ENCODE peak calls at places on chromosomes 7 and 10, in four cellular contexts. J is effector CD4-positive, alpha-beta T cell; U is uterus; Q is Caki2. V is an unnamed sample.

GRCh38 chr10:116080553-116080952 is 192.5 kb downstream of the GFRA1 start:
- DNase-seq in J (no peak), U (no peak), Q (peak), V (no peak)

GRCh38 chr7:44378744-44379143 is 53.4 kb upstream of the CAMK2B start:
- DNase-seq in J (no peak), U (no peak), Q (no peak), V (no peak)

GRCh38 chr10:124820121-124820520 is 18.5 kb downstream of the ABRAXAS2 start:
- DNase-seq in J (no peak), U (no peak), Q (no peak), V (no peak)

GRCh38 chr10:89342219-89342966 is 14.6 kb downstream of the IFIT3 start:
- DNase-seq in J (no peak), U (peak), Q (peak), V (peak)

GRCh38 chr10:34348917-34349509 is 466.1 kb downstream of the PARD3 start:
- DNase-seq in J (no peak), U (no peak), Q (no peak), V (no peak)

GRCh38 chr10:126576336-126576735 is 94.2 kb downstream of the C10orf90 start:
- DNase-seq in J (no peak), U (no peak), Q (no peak), V (no peak)

GRCh38 chr10:129442866-129443265 is 24.2 kb upstream of the MGMT start:
- DNase-seq in J (no peak), U (no peak), Q (no peak), V (no peak)

GRCh38 chr7:91784469-91784868 is 96.0 kb downstream of the MTERF1 start:
- DNase-seq in J (no peak), U (no peak), Q (peak), V (no peak)

GRCh38 chr7:157355784-157356511 is 19.1 kb downstream of the DNAJB6 start:
- DNase-seq in J (no peak), U (no peak), Q (no peak), V (no peak)

GRCh38 chr7:140696024-140696678 is 357 bp upstream of the NDUFB2 start:
- DNase-seq in J (peak), U (peak), Q (no peak), V (peak)

GRCh38 chr10:48626986-48627731 is 22.3 kb upstream of the ARHGAP22 start:
- DNase-seq in J (no peak), U (no peak), Q (peak), V (no peak)

GRCh38 chr7:79713281-79713680 is 259.8 kb upstream of the MAGI2 start:
- DNase-seq in J (no peak), U (no peak), Q (no peak), V (no peak)

GRCh38 chr10:74548676-74549075 is 277.7 kb upstream of the KAT6B start:
- DNase-seq in J (no peak), U (no peak), Q (no peak), V (no peak)

GRCh38 chr7:131027287-131027773 is 293.3 kb upstream of the KLF14 start:
- DNase-seq in J (no peak), U (peak), Q (no peak), V (no peak)

GRCh38 chr7:149722356-149722957 is 50.9 kb downstream of the ZNF467 start:
- DNase-seq in J (no peak), U (no peak), Q (no peak), V (no peak)

GRCh38 chr7:763762-764161 is 36.7 kb upstream of the PRKAR1B start:
- DNase-seq in J (no peak), U (no peak), Q (no peak), V (no peak)

GRCh38 chr10:69232736-69233135 is 12.6 kb downstream of the HKDC1 start:
- DNase-seq in J (peak), U (no peak), Q (no peak), V (no peak)

GRCh38 chr10:47261121-47261520 is 38.9 kb upstream of the GDF10 start:
- DNase-seq in J (no peak), U (no peak), Q (no peak), V (no peak)

GRCh38 chr10:24247841-24248240 is 38.9 kb downstream of the KIAA1217 start:
- DNase-seq in J (no peak), U (no peak), Q (no peak), V (no peak)

GRCh38 chr7:33195264-33195663 is 65.9 kb downstream of the BBS9 start:
- DNase-seq in J (no peak), U (no peak), Q (no peak), V (no peak)

GRCh38 chr7:43391518-43391917 is 191.4 kb upstream of the STK17A start:
- DNase-seq in J (no peak), U (no peak), Q (no peak), V (no peak)

GRCh38 chr7:156673902-156674301 is 33.3 kb downstream of the RNF32 start:
- DNase-seq in J (no peak), U (no peak), Q (no peak), V (no peak)

GRCh38 chr7:105971867-105972266 is 8.8 kb downstream of the CDHR3 start:
- DNase-seq in J (no peak), U (no peak), Q (no peak), V (no peak)

GRCh38 chr7:154390961-154391360 is 338.8 kb downstream of the DPP6 start:
- DNase-seq in J (no peak), U (no peak), Q (no peak), V (no peak)

V was measured in ovary.